ENCODE peak calls at places on chromosomes 12 and 14, in ten cellular contexts. One of them, this sample, is unnamed.

GRCh38 chr12:81077329-81077685 is 572 bp upstream of the ACSS3 start:
- DNase-seq in aorta: no peak
- DNase-seq in EH: peak; percentile 16
- DNase-seq in NCI-H446: no peak
- DNase-seq in A549: no peak
- DNase-seq in stimulated activated CD4-positive, alpha-beta T cell treated with anti-CD3 and anti-CD28 coated beads, Interleukin-15, amount 100 ng/mL, for 1 hour: no peak
- DNase-seq in pancreas: peak; percentile 10
- DNase-seq in activated T-helper 1 cell treated with anti-CD3 and anti-CD28 coated beads, Interleukin-12 subunit alpha, Interleukin-12 subunit beta, Interleukin-2, Interleukin-4 antibody, amounts not matched to agents 30 ng/mL and 10 ng/mL and 1 ng/mL, durations not matched to agents 14 hours and 24 hours and 36 hours: no peak
- DNase-seq in germinal center: no peak
- DNase-seq in T-helper 2 cell: no peak
- DNase-seq in this sample: peak; percentile 44

GRCh38 chr12:70449074-70449757 is 83.1 kb downstream of the KCNMB4 start:
- DNase-seq in aorta: no peak
- DNase-seq in A549: peak; percentile 15
- DNase-seq in NCI-H446: no peak
- DNase-seq in activated T-helper 1 cell treated with anti-CD3 and anti-CD28 coated beads, Interleukin-12 subunit alpha, Interleukin-12 subunit beta, Interleukin-2, Interleukin-4 antibody, amounts not matched to agents 30 ng/mL and 10 ng/mL and 1 ng/mL, durations not matched to agents 14 hours and 24 hours and 36 hours: no peak
- DNase-seq in pancreas: no peak
- DNase-seq in stimulated activated CD4-positive, alpha-beta T cell treated with anti-CD3 and anti-CD28 coated beads, Interleukin-15, amount 100 ng/mL, for 1 hour: no peak
- DNase-seq in EH: peak; percentile 6
- DNase-seq in T-helper 2 cell: no peak
- DNase-seq in germinal center: no peak
- DNase-seq in this sample: no peak

GRCh38 chr12:49942921-49943662 is 7.4 kb upstream of the AQP2 start:
- DNase-seq in activated T-helper 1 cell treated with anti-CD3 and anti-CD28 coated beads, Interleukin-12 subunit alpha, Interleukin-12 subunit beta, Interleukin-2, Interleukin-4 antibody, amounts not matched to agents 30 ng/mL and 10 ng/mL and 1 ng/mL, durations not matched to agents 14 hours and 24 hours and 36 hours: no peak
- DNase-seq in pancreas: no peak
- DNase-seq in EH: no peak
- DNase-seq in stimulated activated CD4-positive, alpha-beta T cell treated with anti-CD3 and anti-CD28 coated beads, Interleukin-15, amount 100 ng/mL, for 1 hour: no peak
- DNase-seq in NCI-H446: peak; percentile 25
- DNase-seq in T-helper 2 cell: no peak
- DNase-seq in A549: no peak
- DNase-seq in aorta: no peak
- DNase-seq in germinal center: no peak
- DNase-seq in this sample: no peak

GRCh38 chr14:89365071-89365801 is 51.8 kb downstream of the FOXN3 start:
- DNase-seq in stimulated activated CD4-positive, alpha-beta T cell treated with anti-CD3 and anti-CD28 coated beads, Interleukin-15, amount 100 ng/mL, for 1 hour: peak; percentile 8
- DNase-seq in EH: no peak
- DNase-seq in T-helper 2 cell: no peak
- DNase-seq in germinal center: peak; percentile 77
- DNase-seq in pancreas: no peak
- DNase-seq in activated T-helper 1 cell treated with anti-CD3 and anti-CD28 coated beads, Interleukin-12 subunit alpha, Interleukin-12 subunit beta, Interleukin-2, Interleukin-4 antibody, amounts not matched to agents 30 ng/mL and 10 ng/mL and 1 ng/mL, durations not matched to agents 14 hours and 24 hours and 36 hours: peak; percentile 40
- DNase-seq in NCI-H446: no peak
- DNase-seq in A549: no peak
- DNase-seq in aorta: no peak
- DNase-seq in this sample: no peak

GRCh38 chr12:77777274-77777673 is 53.4 kb upstream of the NAV3 start:
- DNase-seq in pancreas: no peak
- DNase-seq in EH: no peak
- DNase-seq in NCI-H446: no peak
- DNase-seq in aorta: no peak
- DNase-seq in activated T-helper 1 cell treated with anti-CD3 and anti-CD28 coated beads, Interleukin-12 subunit alpha, Interleukin-12 subunit beta, Interleukin-2, Interleukin-4 antibody, amounts not matched to agents 30 ng/mL and 10 ng/mL and 1 ng/mL, durations not matched to agents 14 hours and 24 hours and 36 hours: no peak
- DNase-seq in T-helper 2 cell: no peak
- DNase-seq in stimulated activated CD4-positive, alpha-beta T cell treated with anti-CD3 and anti-CD28 coated beads, Interleukin-15, amount 100 ng/mL, for 1 hour: no peak
- DNase-seq in germinal center: no peak
- DNase-seq in A549: no peak
- DNase-seq in this sample: no peak

GRCh38 chr14:95056476-95056875 is 100.9 kb downstream of the DICER1 start:
- DNase-seq in pancreas: no peak
- DNase-seq in A549: no peak
- DNase-seq in aorta: no peak
- DNase-seq in stimulated activated CD4-positive, alpha-beta T cell treated with anti-CD3 and anti-CD28 coated beads, Interleukin-15, amount 100 ng/mL, for 1 hour: no peak
- DNase-seq in T-helper 2 cell: no peak
- DNase-seq in activated T-helper 1 cell treated with anti-CD3 and anti-CD28 coated beads, Interleukin-12 subunit alpha, Interleukin-12 subunit beta, Interleukin-2, Interleukin-4 antibody, amounts not matched to agents 30 ng/mL and 10 ng/mL and 1 ng/mL, durations not matched to agents 14 hours and 24 hours and 36 hours: no peak
- DNase-seq in NCI-H446: no peak
- DNase-seq in EH: no peak
- DNase-seq in germinal center: no peak
- DNase-seq in this sample: no peak

GRCh38 chr12:113933201-113933786 is 32.8 kb downstream of the RBM19 start:
- DNase-seq in T-helper 2 cell: no peak
- DNase-seq in A549: no peak
- DNase-seq in stimulated activated CD4-positive, alpha-beta T cell treated with anti-CD3 and anti-CD28 coated beads, Interleukin-15, amount 100 ng/mL, for 1 hour: no peak
- DNase-seq in pancreas: no peak
- DNase-seq in NCI-H446: no peak
- DNase-seq in EH: peak; percentile 13
- DNase-seq in activated T-helper 1 cell treated with anti-CD3 and anti-CD28 coated beads, Interleukin-12 subunit alpha, Interleukin-12 subunit beta, Interleukin-2, Interleukin-4 antibody, amounts not matched to agents 30 ng/mL and 10 ng/mL and 1 ng/mL, durations not matched to agents 14 hours and 24 hours and 36 hours: no peak
- DNase-seq in germinal center: no peak
- DNase-seq in aorta: no peak
- DNase-seq in this sample: peak; percentile 81

GRCh38 chr14:26963696-26964095 is 365.9 kb upstream of the NOVA1 start:
- DNase-seq in stimulated activated CD4-positive, alpha-beta T cell treated with anti-CD3 and anti-CD28 coated beads, Interleukin-15, amount 100 ng/mL, for 1 hour: no peak
- DNase-seq in A549: no peak
- DNase-seq in germinal center: no peak
- DNase-seq in activated T-helper 1 cell treated with anti-CD3 and anti-CD28 coated beads, Interleukin-12 subunit alpha, Interleukin-12 subunit beta, Interleukin-2, Interleukin-4 antibody, amounts not matched to agents 30 ng/mL and 10 ng/mL and 1 ng/mL, durations not matched to agents 14 hours and 24 hours and 36 hours: no peak
- DNase-seq in pancreas: no peak
- DNase-seq in EH: no peak
- DNase-seq in NCI-H446: no peak
- DNase-seq in aorta: no peak
- DNase-seq in T-helper 2 cell: no peak
- DNase-seq in this sample: no peak

GRCh38 chr12:49428652-49429549 is 61.6 kb downstream of the SPATS2 start:
- DNase-seq in germinal center: peak; percentile 13
- DNase-seq in aorta: no peak
- DNase-seq in pancreas: no peak
- DNase-seq in stimulated activated CD4-positive, alpha-beta T cell treated with anti-CD3 and anti-CD28 coated beads, Interleukin-15, amount 100 ng/mL, for 1 hour: no peak
- DNase-seq in NCI-H446: peak; percentile 29
- DNase-seq in EH: peak; percentile 77
- DNase-seq in A549: peak; percentile 14
- DNase-seq in T-helper 2 cell: no peak
- DNase-seq in activated T-helper 1 cell treated with anti-CD3 and anti-CD28 coated beads, Interleukin-12 subunit alpha, Interleukin-12 subunit beta, Interleukin-2, Interleukin-4 antibody, amounts not matched to agents 30 ng/mL and 10 ng/mL and 1 ng/mL, durations not matched to agents 14 hours and 24 hours and 36 hours: no peak
- DNase-seq in this sample: no peak

GRCh38 chr14:105489607-105490317 is 1.3 kb upstream of the TEDC1 start:
- DNase-seq in T-helper 2 cell: peak; percentile 74
- DNase-seq in aorta: peak; percentile 92
- DNase-seq in stimulated activated CD4-positive, alpha-beta T cell treated with anti-CD3 and anti-CD28 coated beads, Interleukin-15, amount 100 ng/mL, for 1 hour: peak; percentile 64
- DNase-seq in A549: peak; percentile 78
- DNase-seq in pancreas: peak; percentile 90
- DNase-seq in activated T-helper 1 cell treated with anti-CD3 and anti-CD28 coated beads, Interleukin-12 subunit alpha, Interleukin-12 subunit beta, Interleukin-2, Interleukin-4 antibody, amounts not matched to agents 30 ng/mL and 10 ng/mL and 1 ng/mL, durations not matched to agents 14 hours and 24 hours and 36 hours: peak; percentile 79
- DNase-seq in EH: peak; percentile 78
- DNase-seq in NCI-H446: peak; percentile 91
- DNase-seq in germinal center: peak; percentile 80
- DNase-seq in this sample: peak; percentile 86

GRCh38 chr12:2297004-2297403 is 244.2 kb downstream of the CACNA1C start:
- DNase-seq in aorta: no peak
- DNase-seq in EH: no peak
- DNase-seq in A549: no peak
- DNase-seq in T-helper 2 cell: no peak
- DNase-seq in germinal center: no peak
- DNase-seq in activated T-helper 1 cell treated with anti-CD3 and anti-CD28 coated beads, Interleukin-12 subunit alpha, Interleukin-12 subunit beta, Interleukin-2, Interleukin-4 antibody, amounts not matched to agents 30 ng/mL and 10 ng/mL and 1 ng/mL, durations not matched to agents 14 hours and 24 hours and 36 hours: no peak
- DNase-seq in NCI-H446: no peak
- DNase-seq in pancreas: no peak
- DNase-seq in stimulated activated CD4-positive, alpha-beta T cell treated with anti-CD3 and anti-CD28 coated beads, Interleukin-15, amount 100 ng/mL, for 1 hour: no peak
- DNase-seq in this sample: no peak

GRCh38 chr12:3968523-3968922 is 95.3 kb upstream of the PARP11 start:
- DNase-seq in stimulated activated CD4-positive, alpha-beta T cell treated with anti-CD3 and anti-CD28 coated beads, Interleukin-15, amount 100 ng/mL, for 1 hour: no peak
- DNase-seq in NCI-H446: no peak
- DNase-seq in A549: no peak
- DNase-seq in germinal center: no peak
- DNase-seq in T-helper 2 cell: no peak
- DNase-seq in activated T-helper 1 cell treated with anti-CD3 and anti-CD28 coated beads, Interleukin-12 subunit alpha, Interleukin-12 subunit beta, Interleukin-2, Interleukin-4 antibody, amounts not matched to agents 30 ng/mL and 10 ng/mL and 1 ng/mL, durations not matched to agents 14 hours and 24 hours and 36 hours: no peak
- DNase-seq in pancreas: no peak
- DNase-seq in aorta: no peak
- DNase-seq in EH: no peak
- DNase-seq in this sample: no peak

GRCh38 chr14:92470215-92470614 is 43.4 kb upstream of the RIN3 start:
- DNase-seq in A549: no peak
- DNase-seq in activated T-helper 1 cell treated with anti-CD3 and anti-CD28 coated beads, Interleukin-12 subunit alpha, Interleukin-12 subunit beta, Interleukin-2, Interleukin-4 antibody, amounts not matched to agents 30 ng/mL and 10 ng/mL and 1 ng/mL, durations not matched to agents 14 hours and 24 hours and 36 hours: no peak
- DNase-seq in pancreas: no peak
- DNase-seq in T-helper 2 cell: no peak
- DNase-seq in stimulated activated CD4-positive, alpha-beta T cell treated with anti-CD3 and anti-CD28 coated beads, Interleukin-15, amount 100 ng/mL, for 1 hour: no peak
- DNase-seq in germinal center: no peak
- DNase-seq in NCI-H446: no peak
- DNase-seq in aorta: no peak
- DNase-seq in EH: peak; percentile 87
- DNase-seq in this sample: no peak